ENCODE peak calls at places on chromosomes 13 and 19, in ten cellular contexts. Y, X, B, F, M, H, D, V, A and L are unnamed samples. For H3K4me1, the result is how much of the 10 kb centered on the place peaks cover.

GRCh38 chr19:51712461-51713081 is 11.2 kb downstream of the HAS1 start:
- DNase-seq in Y (no peak), X (no peak), B (peak), F (no peak), M (peak), H (no peak), D (peak), V (no peak), A (no peak), L (peak)

GRCh38 chr19:47765522-47766358 is 12.8 kb upstream of the SELENOW start:
- DNase-seq in Y (peak), X (peak), B (peak), F (peak), M (peak), H (peak), D (peak), V (no peak), A (peak), L (peak)

GRCh38 chr19:19805480-19805879 is 16.1 kb downstream of the ZNF506 start:
- DNase-seq in Y (no peak), X (no peak), B (no peak), F (no peak), M (no peak), H (no peak), D (no peak), V (no peak), A (no peak), L (no peak)

GRCh38 chr13:67878376-67878775 is 648.2 kb upstream of the PCDH9 start:
- DNase-seq in Y (no peak), X (no peak), B (no peak), F (peak), M (no peak), H (no peak), D (no peak), V (no peak), A (no peak), L (no peak)

GRCh38 chr13:32947886-32948285 is 68.3 kb upstream of the KL start:
- DNase-seq in Y (no peak), X (no peak), B (no peak), F (no peak), M (peak), H (no peak), D (no peak), V (no peak), A (no peak), L (no peak)

GRCh38 chr19:44649578-44650145 is 6.0 kb downstream of the PVR start:
- DNase-seq in Y (no peak), X (no peak), B (no peak), F (no peak), M (no peak), H (no peak), D (no peak), V (no peak), A (no peak), L (no peak)

GRCh38 chr13:106911020-106911419 is 343.1 kb upstream of the ARGLU1 start:
- DNase-seq in Y (no peak), X (no peak), B (no peak), F (no peak), M (no peak), H (no peak), D (no peak), V (no peak), A (no peak), L (no peak)

GRCh38 chr13:77728265-77728966 is 30.9 kb downstream of the SLAIN1 start:
- DNase-seq in Y (no peak), X (no peak), B (no peak), F (no peak), M (no peak), H (no peak), D (no peak), V (no peak), A (no peak), L (no peak)

GRCh38 chr13:81670048-81670447 is 1329.1 kb upstream of the SPRY2 start:
- DNase-seq in Y (no peak), X (no peak), B (no peak), F (no peak), M (no peak), H (no peak), D (no peak), V (no peak), A (no peak), L (no peak)

GRCh38 chr19:35037716-35038622 is 3.6 kb upstream of the HPN start:
- DNase-seq in Y (no peak), X (no peak), B (no peak), F (peak), M (no peak), H (no peak), D (no peak), V (no peak), A (no peak), L (no peak)

GRCh38 chr19:5547881-5548280 is 19.9 kb downstream of the TINCR start:
- DNase-seq in Y (no peak), X (no peak), B (peak), F (no peak), M (peak), H (no peak), D (peak), V (no peak), A (peak), L (peak)

GRCh38 chr13:82654851-82655517 is 1227.3 kb downstream of the SLITRK1 start:
- DNase-seq in Y (no peak), X (no peak), B (peak), F (peak), M (no peak), H (peak), D (no peak), V (peak), A (no peak), L (no peak)

GRCh38 chr13:73210218-73210883 is 151.5 kb downstream of the KLF5 start:
- DNase-seq in Y (no peak), X (no peak), B (no peak), F (no peak), M (no peak), H (no peak), D (no peak), V (no peak), A (no peak), L (no peak)

GRCh38 chr19:50912727-50913716 is 1.8 kb upstream of the KLK4 start:
- DNase-seq in Y (no peak), X (no peak), B (no peak), F (no peak), M (no peak), H (no peak), D (no peak), V (no peak), A (peak), L (no peak)

GRCh38 chr13:65592757-65593156 is 1637.4 kb downstream of the PCDH9 start:
- DNase-seq in Y (no peak), X (no peak), B (peak), F (no peak), M (no peak), H (no peak), D (no peak), V (no peak), A (no peak), L (no peak)

GRCh38 chr19:15317392-15318011 is 14.8 kb downstream of the BRD4 start:
- DNase-seq in Y (no peak), X (no peak), B (peak), F (no peak), M (no peak), H (no peak), D (no peak), V (no peak), A (no peak), L (no peak)

GRCh38 chr13:35791191-35791902 is 314.9 kb upstream of the MAB21L1 start:
- DNase-seq in Y (no peak), X (no peak), B (peak), F (no peak), M (no peak), H (no peak), D (peak), V (no peak), A (no peak), L (no peak)

GRCh38 chr19:36604656-36605100 is 435 bp upstream of the ZNF382 start:
- DNase-seq in Y (peak), X (peak), B (peak), F (peak), M (peak), H (peak), D (no peak), V (peak), A (peak), L (peak)

GRCh38 chr19:7658219-7658686 is 10.6 kb upstream of the RETN start:
- DNase-seq in Y (peak), X (no peak), B (no peak), F (no peak), M (peak), H (no peak), D (no peak), V (no peak), A (peak), L (peak)

GRCh38 chr13:27126877-27127276 is 44.7 kb downstream of the USP12 start:
- DNase-seq in Y (no peak), X (no peak), B (no peak), F (no peak), M (no peak), H (no peak), D (no peak), V (no peak), A (no peak), L (no peak)

GRCh38 chr19:40803857-40804782 is 5.1 kb downstream of the EGLN2 start:
- DNase-seq in Y (peak), X (peak), B (no peak), F (peak), M (peak), H (no peak), D (no peak), V (no peak), A (no peak), L (peak)

GRCh38 chr13:49669735-49670309 is 21.5 kb downstream of the EBPL start:
- DNase-seq in Y (peak), X (peak), B (peak), F (peak), M (peak), H (peak), D (peak), V (no peak), A (peak), L (peak)

GRCh38 chr19:21328402-21328801 is 808 bp downstream of the ZNF708 start:
- DNase-seq in Y (no peak), X (no peak), B (no peak), F (no peak), M (peak), H (no peak), D (no peak), V (no peak), A (no peak), L (peak)

GRCh38 chr19:51172223-51172622 is 30.1 kb downstream of the SIGLEC7 start:
- DNase-seq in Y (no peak), X (no peak), B (no peak), F (no peak), M (no peak), H (no peak), D (no peak), V (no peak), A (no peak), L (no peak)

GRCh38 chr13:27583645-27584044 is 36.7 kb downstream of the LNX2 start:
- DNase-seq in Y (peak), X (no peak), B (no peak), F (no peak), M (no peak), H (no peak), D (no peak), V (no peak), A (no peak), L (no peak)

GRCh38 chr13:37226966-37227365 is 121.5 kb upstream of the CSNK1A1L start:
- DNase-seq in Y (no peak), X (no peak), B (no peak), F (no peak), M (no peak), H (no peak), D (no peak), V (no peak), A (no peak), L (no peak)

GRCh38 chr13:103430368-103430767 is 364.2 kb upstream of the SLC10A2 start:
- DNase-seq in Y (no peak), X (no peak), B (no peak), F (no peak), M (no peak), H (no peak), D (no peak), V (no peak), A (no peak), L (no peak)

GRCh38 chr19:17404015-17404414 is 1.4 kb downstream of the BST2 start:
- DNase-seq in Y (no peak), X (no peak), B (no peak), F (no peak), M (no peak), H (no peak), D (no peak), V (no peak), A (no peak), L (no peak)
- H3K4me3 ChIP-seq in Y (peak), X (no peak), B (no peak), F (peak), M (peak), H (no peak), D (no peak), V (peak), A (no peak), L (peak)

GRCh38 chr13:97272526-97272925 is 50.4 kb downstream of the MBNL2 start:
- DNase-seq in Y (no peak), X (no peak), B (no peak), F (no peak), M (peak), H (no peak), D (no peak), V (no peak), A (no peak), L (no peak)
- H3K4me1 ChIP-seq in Y (under half), X (under half), B (under half), F (under half), M (under half), H (half or more), D (half or more), V (under half), A (under half), L (under half)

DNA sequence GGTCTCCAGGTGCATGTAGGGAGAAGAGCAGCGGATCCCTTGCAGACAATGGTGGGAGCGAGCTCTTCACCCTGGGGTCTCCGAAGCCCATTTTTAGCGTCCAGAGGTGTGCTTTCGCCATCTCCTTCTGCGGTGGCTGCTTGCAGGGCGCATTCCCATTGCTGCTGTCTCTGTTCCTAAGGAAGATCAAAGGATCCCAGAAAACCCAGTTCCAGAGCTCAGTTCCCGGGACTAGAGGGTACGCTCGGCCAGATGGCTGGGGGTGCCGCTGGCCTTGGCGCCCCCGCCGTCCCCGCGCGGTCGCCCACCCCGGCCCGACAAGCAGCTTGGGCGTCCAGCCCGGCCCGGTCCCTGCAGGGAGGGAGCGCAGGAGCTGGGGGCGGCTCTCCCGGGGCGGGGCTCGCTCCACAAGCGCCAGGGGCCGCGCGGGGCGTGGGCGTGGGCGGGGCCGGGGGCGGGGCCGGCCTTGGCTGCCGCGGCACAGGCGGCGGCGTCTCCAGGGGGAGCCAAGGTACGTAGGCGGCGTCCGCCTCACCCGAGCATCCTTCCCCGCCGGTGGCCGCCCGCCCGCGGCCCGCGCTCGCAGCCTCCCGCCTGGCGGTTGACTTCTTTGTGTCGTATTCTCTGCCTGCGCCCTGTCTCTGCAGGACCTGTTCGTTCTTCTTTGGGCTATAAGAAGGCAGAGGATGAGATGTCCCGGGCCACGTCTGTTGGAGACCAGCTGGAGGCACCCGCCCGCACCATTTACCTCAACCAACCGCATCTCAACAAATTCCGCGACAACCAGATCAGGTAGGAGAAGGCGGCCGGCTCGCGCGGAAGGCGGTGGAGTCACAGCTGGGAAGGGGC is 96.8 kb downstream of the ATP8A2 start:
- DNase-seq in Y (no peak), X (no peak), B (no peak), F (peak), M (peak), H (no peak), D (peak), V (no peak), A (no peak), L (peak)
- H3K4me3 ChIP-seq in Y (no peak), X (no peak), B (no peak), F (no peak), M (peak), H (no peak), D (peak), V (no peak), A (no peak), L (no peak)

GRCh38 chr13:110912651-110913051 is 2.2 kb downstream of the ANKRD10 start:
- DNase-seq in Y (no peak), X (peak), B (peak), F (peak), M (peak), H (no peak), D (no peak), V (no peak), A (no peak), L (no peak)
- H3K4me1 ChIP-seq in Y (half or more), X (under half), B (under half), F (under half), M (under half), H (half or more), D (under half), V (under half), A (under half), L (under half)

GRCh38 chr13:108213946-108214345 is 1.4 kb downstream of the LIG4 start:
- DNase-seq in Y (no peak), X (no peak), B (peak), F (no peak), M (no peak), H (no peak), D (no peak), V (no peak), A (no peak), L (no peak)
- H3K4me3 ChIP-seq in Y (no peak), X (no peak), B (peak), F (peak), M (no peak), H (no peak), D (no peak), V (peak), A (no peak), L (peak)

DNA sequence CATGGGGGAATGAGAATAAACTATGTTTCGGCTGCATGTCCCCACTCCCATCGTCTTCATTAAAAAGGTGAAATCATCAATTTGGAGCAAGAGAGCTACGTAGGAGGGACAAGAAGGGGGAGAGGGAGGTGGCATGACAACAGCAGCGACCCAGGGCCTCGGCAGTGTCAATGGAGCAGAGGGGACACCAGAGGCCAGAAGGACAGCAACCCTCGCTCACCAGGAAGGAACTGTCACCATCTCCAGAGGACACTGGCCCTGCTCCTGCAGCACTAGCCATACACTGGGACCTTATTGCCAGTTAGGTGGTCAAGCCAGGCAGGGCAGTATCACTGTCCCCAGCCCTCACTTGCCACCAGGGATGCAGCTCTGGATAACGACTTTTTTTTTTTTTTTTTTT is 34.2 kb downstream of the NAXD start:
- DNase-seq in Y (no peak), X (no peak), B (no peak), F (no peak), M (no peak), H (no peak), D (no peak), V (no peak), A (no peak), L (no peak)
- H3K4me1 ChIP-seq in Y (under half), X (under half), B (under half), F (under half), M (under half), H (under half), D (under half), V (under half), A (under half), L (under half)

GRCh38 chr19:38318595-38319142 is 976 bp upstream of the KCNK6 start:
- DNase-seq in Y (no peak), X (peak), B (peak), F (peak), M (no peak), H (peak), D (no peak), V (no peak), A (no peak), L (no peak)

GRCh38 chr19:38317104-38317612 is 1.4 kb upstream of the YIF1B start:
- DNase-seq in Y (peak), X (no peak), B (no peak), F (peak), M (no peak), H (no peak), D (no peak), V (no peak), A (no peak), L (no peak)

GRCh38 chr19:38315657-38316476 is at the start of gene YIF1B:
- DNase-seq in Y (peak), X (peak), B (peak), F (peak), M (peak), H (peak), D (peak), V (peak), A (peak), L (peak)

GRCh38 chr19:38319421-38320258 is at the start of gene KCNK6:
- DNase-seq in Y (peak), X (peak), B (peak), F (peak), M (peak), H (no peak), D (peak), V (no peak), A (peak), L (no peak)

DNA sequence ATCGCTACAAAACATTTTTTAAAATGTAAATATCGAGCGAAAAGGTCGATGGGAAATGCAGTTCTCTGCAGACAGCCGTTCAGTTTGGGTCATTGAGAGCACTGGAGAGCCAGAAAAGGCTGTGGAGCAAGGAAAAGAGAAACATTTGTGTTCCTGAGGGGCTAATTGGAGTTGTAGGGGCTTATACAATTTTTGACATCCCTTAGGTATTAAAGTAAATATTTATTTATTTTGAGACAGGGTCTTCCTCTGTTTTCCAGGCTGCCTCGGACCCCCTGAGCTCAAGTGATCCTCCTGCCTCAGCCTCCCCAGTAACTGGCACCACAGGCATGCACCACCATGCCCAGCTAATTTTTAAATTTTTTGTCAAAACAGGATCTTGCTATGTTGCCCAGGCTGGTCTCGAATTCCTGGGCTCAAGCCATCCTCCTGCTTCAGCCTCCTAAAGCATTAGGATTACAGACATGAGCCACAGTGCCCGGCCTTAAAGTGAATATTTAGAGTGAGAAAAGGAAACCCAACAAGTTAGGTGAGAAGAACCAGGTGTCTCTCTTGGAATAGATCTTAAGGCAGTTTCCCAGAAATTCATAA is 825 bp upstream of the YIF1B start:
- DNase-seq in Y (no peak), X (no peak), B (no peak), F (no peak), M (no peak), H (no peak), D (no peak), V (no peak), A (no peak), L (no peak)
- H3K4me3 ChIP-seq in Y (peak), X (peak), B (no peak), F (peak), M (no peak), H (peak), D (peak), V (peak), A (peak), L (peak)

DNA sequence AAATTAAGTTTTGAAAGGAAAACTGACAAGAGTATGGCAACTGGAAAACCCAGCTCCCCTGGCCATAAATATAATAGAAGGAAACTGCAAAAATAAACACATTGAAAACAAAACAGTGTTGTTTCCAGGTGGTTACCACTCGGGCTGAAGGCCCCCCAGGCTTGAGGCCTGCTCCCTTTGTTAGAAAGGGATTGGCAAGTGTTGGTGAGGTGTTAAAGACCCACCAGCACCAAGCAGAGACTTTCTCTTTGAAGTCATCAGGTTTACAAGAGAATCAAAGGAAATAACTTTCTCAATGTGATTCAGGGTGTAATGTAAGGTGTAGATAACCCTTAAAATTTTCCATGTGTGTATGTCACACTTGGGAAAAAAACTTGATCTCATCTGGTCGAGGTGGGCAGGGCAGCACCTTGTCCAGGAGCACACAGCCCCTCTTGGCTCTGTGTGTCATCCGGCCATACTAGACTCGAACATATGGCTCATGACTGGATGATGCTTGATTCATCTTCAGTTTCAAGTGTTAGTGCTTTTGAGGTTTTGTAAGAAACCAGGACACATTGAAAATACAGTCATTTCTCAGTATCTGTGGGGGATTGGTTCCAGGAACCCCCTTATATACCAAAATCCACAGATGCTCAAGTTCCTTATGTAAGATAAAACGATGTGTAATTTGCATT is 7.8 kb downstream of the ACTN4 start:
- DNase-seq in Y (no peak), X (no peak), B (no peak), F (no peak), M (no peak), H (no peak), D (no peak), V (no peak), A (no peak), L (no peak)
- H3K4me1 ChIP-seq in Y (half or more), X (half or more), B (half or more), F (under half), M (under half), H (half or more), D (half or more), V (under half), A (half or more), L (half or more)